ENCODE peak calls at places on chromosomes 2 and 18, in four cellular contexts. M is GM12878, L is K562, R is GM12891. O is an unnamed sample.

GRCh38 chr2:237652854-237653253 is 25.5 kb downstream of the LRRFIP1 start:
- DNase-seq in M (no peak), L (no peak), R (no peak), O (no peak)

GRCh38 chr18:48340502-48340901 is 68.7 kb downstream of the ZBTB7C start:
- DNase-seq in M (no peak), L (no peak), R (no peak), O (no peak)

GRCh38 chr2:169778421-169778820 is 20.2 kb upstream of the SSB start:
- DNase-seq in M (no peak), L (no peak), R (no peak), O (no peak)

GRCh38 chr18:22253156-22253555 is 83.8 kb downstream of the GATA6 start:
- DNase-seq in M (no peak), L (no peak), R (no peak), O (no peak)

GRCh38 chr2:8640498-8640897 is 41.4 kb upstream of the ID2 start:
- DNase-seq in M (no peak), L (no peak), R (no peak), O (no peak)

GRCh38 chr18:12420831-12421421 is 13.2 kb downstream of the PRELID3A start:
- DNase-seq in M (no peak), L (no peak), R (peak), O (no peak)

GRCh38 chr2:16738361-16739225 is 73.0 kb upstream of the CYRIA start:
- DNase-seq in M (no peak), L (no peak), R (no peak), O (no peak)

GRCh38 chr18:46097853-46098615 is at the start of gene ATP5F1A:
- DNase-seq in M (peak), L (peak), R (peak), O (peak)

GRCh38 chr2:174334781-174335604 is at the start of gene SP9:
- DNase-seq in M (no peak), L (peak), R (no peak), O (peak)

GRCh38 chr2:2613279-2614199 is 282.5 kb upstream of the MYT1L start:
- DNase-seq in M (peak), L (peak), R (peak), O (peak)

GRCh38 chr2:66024396-66024795 is 410.5 kb upstream of the MEIS1 start:
- DNase-seq in M (no peak), L (no peak), R (no peak), O (no peak)

GRCh38 chr18:2035056-2035455 is 536.2 kb downstream of the METTL4 start:
- DNase-seq in M (no peak), L (no peak), R (no peak), O (no peak)

GRCh38 chr18:78073275-78073674 is 823.6 kb downstream of the GALR1 start:
- DNase-seq in M (no peak), L (no peak), R (no peak), O (no peak)
- TF ChIP-seq SPI1 in M (no peak), L (no peak), R (no peak), O (no peak)

DNA sequence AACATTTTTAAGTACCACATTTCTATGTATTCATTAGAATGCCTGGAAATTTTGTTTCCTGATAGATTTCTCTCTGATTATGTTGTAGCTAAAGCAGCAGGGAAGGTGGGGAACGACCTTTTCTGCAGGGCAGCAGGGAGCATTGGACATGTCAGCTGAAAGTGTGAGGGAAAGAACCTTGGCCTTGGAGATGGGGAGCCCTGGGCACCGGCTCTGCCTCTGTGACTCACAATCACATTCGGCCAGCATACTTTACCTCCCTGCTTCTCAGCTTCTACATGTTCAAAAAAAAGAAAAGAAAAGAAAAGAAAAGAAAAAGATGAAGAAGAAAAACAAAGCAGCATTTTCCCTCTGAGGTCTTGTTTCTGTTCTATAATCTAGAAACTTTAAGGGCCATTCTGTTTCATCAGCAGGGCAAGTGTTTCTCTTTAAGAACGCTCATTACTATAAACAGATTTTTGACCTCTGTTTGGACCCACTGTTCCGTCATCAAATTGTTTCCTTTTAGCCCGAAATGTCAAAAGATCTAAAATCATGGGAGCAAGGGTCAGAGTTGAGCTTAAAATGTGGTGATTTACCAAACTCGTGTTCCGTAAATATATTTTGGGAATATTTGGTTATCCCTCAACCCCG is 27.9 kb downstream of the SETBP1 start:
- DNase-seq in M (no peak), L (no peak), R (no peak), O (no peak)
- TF ChIP-seq SPI1 in M (no peak), L (no peak), R (no peak), O (no peak)

GRCh38 chr18:32389191-32389590 is 81.5 kb downstream of the GAREM1 start:
- DNase-seq in M (no peak), L (no peak), R (no peak), O (no peak)

GRCh38 chr18:32391126-32391525 is 79.6 kb downstream of the GAREM1 start:
- DNase-seq in M (no peak), L (no peak), R (no peak), O (no peak)

GRCh38 chr18:32393407-32393806 is 77.3 kb downstream of the GAREM1 start:
- DNase-seq in M (no peak), L (no peak), R (no peak), O (no peak)

GRCh38 chr18:32386466-32386865 is 84.2 kb downstream of the GAREM1 start:
- DNase-seq in M (no peak), L (no peak), R (no peak), O (no peak)

GRCh38 chr18:32389868-32390267 is 80.8 kb downstream of the GAREM1 start:
- DNase-seq in M (no peak), L (no peak), R (no peak), O (no peak)
- TF ChIP-seq SPI1 in M (no peak), L (no peak), R (no peak), O (no peak)

GRCh38 chr18:70337139-70337972 is 48.5 kb downstream of the SOCS6 start:
- DNase-seq in M (no peak), L (peak), R (no peak), O (no peak)
- TF ChIP-seq SPI1 in M (no peak), L (no peak), R (no peak), O (no peak)

GRCh38 chr2:27441226-27441926 is 805 bp upstream of the KRTCAP3 start:
- DNase-seq in M (no peak), L (peak), R (no peak), O (no peak)

GRCh38 chr2:27441958-27442281 is 261 bp upstream of the KRTCAP3 start:
- DNase-seq in M (no peak), L (no peak), R (no peak), O (no peak)

GRCh38 chr2:27445155-27445554 is 3.0 kb downstream of the KRTCAP3 start:
- DNase-seq in M (no peak), L (no peak), R (no peak), O (no peak)

GRCh38 chr2:27442981-27443323 is 771 bp downstream of the KRTCAP3 start:
- DNase-seq in M (no peak), L (no peak), R (no peak), O (no peak)

GRCh38 chr2:27442282-27442980 is at the start of gene KRTCAP3:
- DNase-seq in M (no peak), L (peak), R (no peak), O (no peak)
- TF ChIP-seq SPI1 in M (no peak), L (no peak), R (no peak), O (no peak)

GRCh38 chr2:190769258-190769657 is 111.4 kb upstream of the GLS start:
- DNase-seq in M (no peak), L (no peak), R (no peak), O (no peak)
- TF ChIP-seq SPI1 in M (no peak), L (no peak), R (no peak), O (peak)

GRCh38 chr2:75025633-75026380 is 67.4 kb downstream of the POLE4 start:
- DNase-seq in M (no peak), L (no peak), R (no peak), O (no peak)
- TF ChIP-seq SPI1 in M (no peak), L (no peak), R (no peak), O (no peak)

DNA sequence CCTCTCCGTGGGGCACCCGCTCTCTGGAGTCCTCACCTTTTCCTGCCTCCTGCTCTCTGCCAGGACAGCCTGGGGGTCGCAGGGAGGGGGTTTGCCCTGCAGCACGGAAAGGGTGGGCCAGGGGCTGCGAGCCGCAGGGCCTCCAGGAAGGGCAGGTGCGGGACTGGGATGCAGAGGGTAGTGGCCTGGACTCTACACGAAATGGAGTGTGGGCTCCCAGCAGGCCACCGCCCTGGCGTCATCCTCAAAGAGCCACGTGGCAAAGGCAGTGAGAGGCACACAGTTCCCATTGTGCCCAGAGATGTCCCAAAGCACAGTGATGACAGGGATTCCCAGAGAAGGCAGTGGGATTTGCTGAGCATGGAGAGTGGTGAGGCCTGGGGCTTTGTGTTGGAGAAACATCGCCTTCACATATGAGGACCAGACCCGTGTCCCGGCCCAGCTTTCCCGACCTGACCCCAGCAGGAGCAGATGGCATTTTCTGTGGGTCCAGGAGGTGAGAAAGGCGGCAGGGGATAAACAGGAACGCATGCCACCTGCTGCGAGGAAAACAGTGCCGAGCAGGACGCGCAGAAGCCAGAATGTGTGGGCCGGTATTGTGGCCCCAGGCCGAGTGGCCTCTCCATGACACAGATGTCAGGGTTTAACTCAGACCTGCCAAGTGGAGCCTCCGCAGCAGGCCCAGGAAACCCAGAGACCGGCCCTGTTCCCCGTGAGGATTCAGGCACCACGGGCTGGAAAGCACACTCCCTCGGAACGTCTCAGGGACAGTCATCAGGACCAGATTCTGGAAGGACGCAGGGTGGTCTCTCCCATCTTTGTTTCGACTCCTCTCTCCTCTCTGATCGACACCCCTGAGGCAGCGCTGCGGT is 855.5 kb upstream of the SALL3 start:
- DNase-seq in M (no peak), L (no peak), R (no peak), O (no peak)
- TF ChIP-seq SPI1 in M (no peak), L (no peak), R (no peak), O (no peak)

GRCh38 chr18:80210312-80211083 is 36.8 kb downstream of the PARD6G start:
- DNase-seq in M (no peak), L (no peak), R (no peak), O (no peak)
- TF ChIP-seq SPI1 in M (peak), L (no peak), R (peak), O (no peak)

O was measured in HL-60.